ENCODE peak calls at places on chromosomes 1 and 21, in four cellular contexts. B, I, T and V are unnamed samples.

GRCh38 chr1:156767879-156768608 is 709 bp downstream of the PRCC start:
- DNase-seq in B (peak), I (no peak), T (no peak), V (no peak)

GRCh38 chr1:222583079-222583478 is 6.7 kb downstream of the TAF1A start:
- DNase-seq in B (no peak), I (no peak), T (no peak), V (peak)

GRCh38 chr1:55988963-55989452 is 590.4 kb downstream of the PLPP3 start:
- DNase-seq in B (no peak), I (no peak), T (no peak), V (no peak)

GRCh38 chr1:41683681-41684500 is 199.4 kb upstream of the EDN2 start:
- DNase-seq in B (peak), I (no peak), T (no peak), V (no peak)

GRCh38 chr1:205325334-205325884 is 3.9 kb upstream of the NUAK2 start:
- DNase-seq in B (no peak), I (peak), T (peak), V (peak)

GRCh38 chr1:145846191-145846590 is 761 bp downstream of the NUDT17 start:
- DNase-seq in B (no peak), I (peak), T (peak), V (peak)

GRCh38 chr1:38114231-38114630 is 67.6 kb upstream of the POU3F1 start:
- DNase-seq in B (no peak), I (no peak), T (no peak), V (no peak)

GRCh38 chr1:119220980-119221379 is 80.5 kb upstream of the WARS2 start:
- DNase-seq in B (no peak), I (no peak), T (no peak), V (no peak)

GRCh38 chr1:57549280-57549679 is 125.4 kb upstream of the DAB1 start:
- DNase-seq in B (no peak), I (no peak), T (no peak), V (no peak)

GRCh38 chr1:196323869-196324268 is 284.4 kb downstream of the KCNT2 start:
- DNase-seq in B (no peak), I (no peak), T (no peak), V (no peak)

GRCh38 chr21:43867936-43868335 is 2.9 kb downstream of the AGPAT3 start:
- DNase-seq in B (no peak), I (no peak), T (no peak), V (no peak)

GRCh38 chr1:16087733-16088132 is 14.3 kb upstream of the FAM131C start:
- DNase-seq in B (no peak), I (no peak), T (no peak), V (no peak)

GRCh38 chr1:236280438-236281285 is 1.1 kb downstream of the ERO1B start:
- DNase-seq in B (no peak), I (no peak), T (no peak), V (no peak)

GRCh38 chr1:26541816-26542711 is 12.5 kb downstream of the RPS6KA1 start:
- DNase-seq in B (peak), I (peak), T (peak), V (peak)

GRCh38 chr1:58409826-58410225 is 136.7 kb downstream of the OMA1 start:
- DNase-seq in B (no peak), I (no peak), T (no peak), V (no peak)